ENCODE peak calls at places on chromosome 5, in four cellular contexts. Q is adipocyte, K is cardiac muscle cell, S is adrenal gland. D is an unnamed sample.

GRCh38 chr5:14665110-14665822 is 748 bp downstream of the OTULIN start:
- DNase-seq in S (peak; percentile 58), Q (peak; percentile 64), K (no peak), D (peak; percentile 69)

GRCh38 chr5:146334074-146334533 is 4.5 kb upstream of the POU4F3 start:
- DNase-seq in K (no peak), Q (no peak), S (no peak), D (no peak)

GRCh38 chr5:9559965-9560364 is 14.1 kb upstream of the SEMA5A start:
- DNase-seq in K (no peak), S (no peak), Q (no peak), D (no peak)

GRCh38 chr5:138981606-138982005 is 106.5 kb upstream of the LRRTM2 start:
- DNase-seq in S (no peak), Q (no peak), K (peak; percentile 39), D (no peak)

GRCh38 chr5:151205411-151205810 is 18.5 kb downstream of the CCDC69 start:
- DNase-seq in K (no peak), Q (no peak), S (no peak), D (no peak)

GRCh38 chr5:75522025-75522424 is 10.3 kb downstream of the POLK start:
- DNase-seq in Q (no peak), K (no peak), S (no peak), D (no peak)

GRCh38 chr5:90092734-90093133 is 316.8 kb downstream of the CETN3 start:
- DNase-seq in S (no peak), Q (no peak), K (peak; percentile 19), D (no peak)

GRCh38 chr5:179382486-179382885 is 37.2 kb upstream of the ADAMTS2 start:
- DNase-seq in K (no peak), S (no peak), Q (no peak), D (no peak)

GRCh38 chr5:100676807-100677631 is 141.8 kb downstream of the FAM174A start:
- DNase-seq in K (peak; percentile 54), Q (no peak), S (no peak), D (no peak)

GRCh38 chr5:55604611-55605067 is 69.9 kb upstream of the PLPP1 start:
- DNase-seq in K (peak; percentile 66), Q (peak; percentile 65), S (no peak), D (no peak)

GRCh38 chr5:56751914-56752313 is 63.4 kb upstream of the MAP3K1 start:
- DNase-seq in S (no peak), Q (peak; percentile 52), K (no peak), D (no peak)

DNA sequence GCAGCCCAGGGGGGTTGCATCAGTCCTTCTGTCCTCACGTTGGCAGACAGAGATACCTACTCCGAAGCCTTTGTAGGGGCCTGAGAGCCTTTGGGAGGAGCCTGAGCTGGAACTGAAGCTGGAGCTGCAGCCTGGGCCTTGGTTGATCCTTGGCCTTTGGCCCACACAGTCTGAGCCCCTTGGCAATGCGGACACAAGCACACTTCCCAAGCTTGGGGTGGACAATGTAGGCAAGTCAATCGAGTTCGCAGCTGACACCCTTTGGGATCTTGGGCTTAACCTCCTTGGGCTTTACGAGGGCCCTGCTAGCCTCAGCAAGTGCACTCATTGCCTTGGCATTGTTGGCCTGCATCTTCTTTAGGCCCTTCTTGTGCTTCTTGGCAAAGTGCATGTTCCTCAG is 5.9 kb downstream of the CSNK1A1 start:
- DNase-seq in S (no peak), Q (no peak), K (no peak), D (no peak)
- H3K4me1 ChIP-seq in S (peaks cover 25% of the 10 kb centered on the region), Q (peaks cover 44% of the 10 kb centered on the region), K (peaks cover 27% of the 10 kb centered on the region), D (peaks cover 72% of the 10 kb centered on the region)

DNA sequence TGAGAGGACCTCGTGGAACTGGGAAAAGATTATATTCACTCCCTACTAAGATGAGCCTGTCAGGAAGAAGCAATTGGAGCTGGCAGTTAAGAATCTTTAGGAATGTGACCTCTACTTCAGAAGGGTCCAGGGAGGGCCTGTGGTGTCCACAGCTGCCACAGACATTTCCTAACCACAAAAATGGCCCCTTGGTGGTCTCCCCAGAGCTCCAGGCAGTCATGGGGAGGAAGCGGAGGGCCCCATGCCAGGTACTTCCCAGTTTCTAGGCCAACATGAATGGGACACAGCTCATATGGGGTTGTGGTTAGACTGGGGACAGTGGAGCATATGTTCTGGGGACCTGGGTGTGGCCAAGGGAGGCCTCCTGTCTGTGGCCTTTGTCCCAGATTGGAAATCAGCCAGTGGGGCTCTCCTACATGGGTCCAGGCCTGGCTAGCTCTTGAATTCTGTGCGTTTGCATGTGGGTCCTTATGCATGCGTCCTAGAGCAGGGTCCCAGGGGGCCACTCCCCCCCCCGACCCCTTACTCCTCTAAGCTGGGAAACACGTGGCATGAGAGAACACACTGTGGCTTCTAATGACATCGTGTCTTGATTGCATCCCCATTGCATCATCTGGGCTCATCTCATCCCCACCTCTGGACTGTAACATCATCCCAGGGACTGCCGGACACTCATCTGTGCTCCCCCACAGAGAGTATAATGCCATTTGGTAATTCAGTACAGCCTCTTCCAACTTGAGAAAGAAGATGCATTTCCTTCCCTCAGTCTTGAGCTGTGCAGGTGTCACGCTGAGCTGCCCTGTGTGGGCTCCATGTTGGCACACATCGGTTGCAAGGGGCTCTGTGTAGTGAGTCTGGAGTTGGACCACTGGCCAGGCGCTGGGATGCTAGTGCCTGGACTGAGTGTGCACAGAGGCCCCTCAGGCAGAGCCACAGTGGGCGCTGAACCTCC is 31.3 kb downstream of the IRF1 start:
- DNase-seq in Q (peak; percentile 44), S (no peak), K (peak; percentile 73), D (peak; percentile 76)
- H3K4me3 ChIP-seq in Q (no peak overlapping the region), S (no peak overlapping the region), K (no peak overlapping the region), D (no peak overlapping the region)

GRCh38 chr5:134504629-134505300 is 20.7 kb upstream of the JADE2 start:
- DNase-seq in Q (no peak), S (no peak), K (no peak), D (no peak)
- H3K4me1 ChIP-seq in Q (peaks cover 47% of the 10 kb centered on the region), S (peaks cover 38% of the 10 kb centered on the region), K (peaks cover 12% of the 10 kb centered on the region), D (peaks cover 32% of the 10 kb centered on the region)

DNA sequence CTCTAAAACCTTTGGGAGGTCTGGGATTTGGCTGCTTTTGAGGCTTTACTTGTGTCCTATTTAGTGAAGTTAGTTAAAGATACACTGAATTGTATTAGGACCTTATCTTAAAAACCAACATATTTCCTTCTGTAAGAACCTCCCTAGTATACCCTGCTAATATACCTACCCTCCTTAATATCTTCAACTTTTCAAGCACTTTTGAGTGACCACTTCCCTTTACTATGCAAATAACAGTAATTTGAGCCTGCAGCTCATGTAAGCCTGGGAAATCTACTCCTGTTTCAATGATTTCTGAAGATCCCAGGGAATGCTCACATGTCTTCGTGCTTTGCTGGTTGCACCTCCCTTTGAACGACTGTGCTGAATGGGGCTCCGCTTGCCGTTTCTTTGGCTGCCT is 358.5 kb downstream of the YTHDC2 start:
- DNase-seq in Q (no peak), S (no peak), K (no peak), D (no peak)
- H3K4me3 ChIP-seq in Q (no peak overlapping the region), S (no peak overlapping the region), K (no peak overlapping the region), D (no peak overlapping the region)